ENCODE peak calls at places on chromosomes 4 and X, in nine cellular contexts. One of them, this sample, is unnamed.

GRCh38 chr4:156695163-156695562 is 276.4 kb downstream of the PDGFC start:
- DNase-seq in pancreas: no peak
- DNase-seq in upper lobe of right lung: no peak
- DNase-seq in prostate gland: no peak
- DNase-seq in epithelial cell of prostate: no peak
- DNase-seq in PC-9: no peak
- DNase-seq in right lobe of liver: no peak
- DNase-seq in substantia nigra: peak
- DNase-seq in cardiac muscle cell: no peak
- DNase-seq in this sample: no peak

GRCh38 chrX:30981968-30982367 is 89.9 kb downstream of the FTHL17 start:
- DNase-seq in PC-9: no peak
- DNase-seq in upper lobe of right lung: no peak
- DNase-seq in substantia nigra: no peak
- DNase-seq in right lobe of liver: no peak
- DNase-seq in prostate gland: no peak
- DNase-seq in epithelial cell of prostate: no peak
- DNase-seq in cardiac muscle cell: no peak
- DNase-seq in pancreas: no peak
- DNase-seq in this sample: no peak

GRCh38 chr4:80999943-81000342 is 30.6 kb upstream of the BMP3 start:
- DNase-seq in upper lobe of right lung: no peak
- DNase-seq in pancreas: no peak
- DNase-seq in cardiac muscle cell: no peak
- DNase-seq in substantia nigra: no peak
- DNase-seq in epithelial cell of prostate: no peak
- DNase-seq in PC-9: no peak
- DNase-seq in right lobe of liver: no peak
- DNase-seq in prostate gland: no peak
- DNase-seq in this sample: no peak

GRCh38 chr4:72591547-72591946 is 22.5 kb upstream of the ADAMTS3 start:
- DNase-seq in PC-9: no peak
- DNase-seq in pancreas: no peak
- DNase-seq in upper lobe of right lung: no peak
- DNase-seq in epithelial cell of prostate: no peak
- DNase-seq in prostate gland: no peak
- DNase-seq in cardiac muscle cell: no peak
- DNase-seq in right lobe of liver: no peak
- DNase-seq in substantia nigra: no peak
- DNase-seq in this sample: no peak

GRCh38 chr4:3485011-3485881 is 22.1 kb downstream of the DOK7 start:
- DNase-seq in pancreas: no peak
- DNase-seq in upper lobe of right lung: no peak
- DNase-seq in epithelial cell of prostate: no peak
- DNase-seq in right lobe of liver: no peak
- DNase-seq in cardiac muscle cell: no peak
- DNase-seq in substantia nigra: no peak
- DNase-seq in prostate gland: no peak
- DNase-seq in PC-9: peak
- DNase-seq in this sample: no peak

GRCh38 chr4:145446184-145446583 is 35.5 kb upstream of the SMAD1 start:
- DNase-seq in PC-9: no peak
- DNase-seq in substantia nigra: no peak
- DNase-seq in right lobe of liver: no peak
- DNase-seq in epithelial cell of prostate: no peak
- DNase-seq in pancreas: no peak
- DNase-seq in prostate gland: no peak
- DNase-seq in cardiac muscle cell: no peak
- DNase-seq in upper lobe of right lung: no peak
- DNase-seq in this sample: no peak

GRCh38 chr4:80097395-80098177 is 24.6 kb upstream of the ANTXR2 start:
- DNase-seq in right lobe of liver: no peak
- DNase-seq in pancreas: no peak
- DNase-seq in substantia nigra: no peak
- DNase-seq in epithelial cell of prostate: no peak
- DNase-seq in PC-9: no peak
- DNase-seq in upper lobe of right lung: no peak
- DNase-seq in prostate gland: no peak
- DNase-seq in cardiac muscle cell: peak
- DNase-seq in this sample: no peak

GRCh38 chrX:120797201-120797938 is 78.3 kb downstream of the CT47B1 start:
- DNase-seq in epithelial cell of prostate: no peak
- DNase-seq in prostate gland: no peak
- DNase-seq in substantia nigra: no peak
- DNase-seq in PC-9: no peak
- DNase-seq in pancreas: no peak
- DNase-seq in cardiac muscle cell: peak
- DNase-seq in right lobe of liver: no peak
- DNase-seq in upper lobe of right lung: no peak
- DNase-seq in this sample: no peak

GRCh38 chrX:118627084-118627758 is 100.2 kb upstream of the IL13RA1 start:
- DNase-seq in upper lobe of right lung: no peak
- DNase-seq in substantia nigra: no peak
- DNase-seq in prostate gland: no peak
- DNase-seq in PC-9: peak
- DNase-seq in cardiac muscle cell: no peak
- DNase-seq in right lobe of liver: no peak
- DNase-seq in epithelial cell of prostate: no peak
- DNase-seq in pancreas: no peak
- DNase-seq in this sample: no peak

GRCh38 chr4:137677851-137678250 is 145.6 kb upstream of the PCDH18 start:
- DNase-seq in epithelial cell of prostate: no peak
- DNase-seq in upper lobe of right lung: no peak
- DNase-seq in prostate gland: no peak
- DNase-seq in right lobe of liver: no peak
- DNase-seq in pancreas: no peak
- DNase-seq in cardiac muscle cell: peak
- DNase-seq in PC-9: no peak
- DNase-seq in substantia nigra: no peak
- DNase-seq in this sample: no peak

GRCh38 chr4:133968174-133968573 is 233.4 kb downstream of the PABPC4L start:
- DNase-seq in upper lobe of right lung: no peak
- DNase-seq in pancreas: no peak
- DNase-seq in right lobe of liver: no peak
- DNase-seq in PC-9: no peak
- DNase-seq in epithelial cell of prostate: no peak
- DNase-seq in cardiac muscle cell: peak
- DNase-seq in prostate gland: no peak
- DNase-seq in substantia nigra: no peak
- DNase-seq in this sample: no peak

GRCh38 chr4:150308824-150309472 is 230.7 kb downstream of the DCLK2 start:
- DNase-seq in PC-9: no peak
- DNase-seq in substantia nigra: no peak
- DNase-seq in right lobe of liver: no peak
- DNase-seq in pancreas: no peak
- DNase-seq in upper lobe of right lung: no peak
- DNase-seq in cardiac muscle cell: peak
- DNase-seq in epithelial cell of prostate: peak
- DNase-seq in prostate gland: no peak
- DNase-seq in this sample: no peak

GRCh38 chr4:120293341-120293740 is 226.7 kb upstream of the MAD2L1 start:
- DNase-seq in PC-9: no peak
- DNase-seq in cardiac muscle cell: no peak
- DNase-seq in upper lobe of right lung: no peak
- DNase-seq in right lobe of liver: no peak
- DNase-seq in prostate gland: no peak
- DNase-seq in epithelial cell of prostate: no peak
- DNase-seq in substantia nigra: no peak
- DNase-seq in pancreas: no peak
- DNase-seq in this sample: no peak

GRCh38 chr4:156771171-156771837 is 200.3 kb downstream of the PDGFC start:
- DNase-seq in substantia nigra: no peak
- DNase-seq in right lobe of liver: no peak
- DNase-seq in epithelial cell of prostate: peak
- DNase-seq in cardiac muscle cell: peak
- DNase-seq in prostate gland: peak
- DNase-seq in upper lobe of right lung: no peak
- DNase-seq in pancreas: peak
- DNase-seq in PC-9: no peak
- DNase-seq in this sample: no peak

GRCh38 chr4:4962928-4963327 is 56.3 kb downstream of the CYTL1 start:
- DNase-seq in PC-9: no peak
- DNase-seq in substantia nigra: no peak
- DNase-seq in right lobe of liver: no peak
- DNase-seq in cardiac muscle cell: no peak
- DNase-seq in prostate gland: no peak
- DNase-seq in epithelial cell of prostate: no peak
- DNase-seq in upper lobe of right lung: no peak
- DNase-seq in pancreas: no peak
- DNase-seq in this sample: no peak

GRCh38 chr4:32519060-32519459 is 1798.9 kb downstream of the PCDH7 start:
- DNase-seq in substantia nigra: no peak
- DNase-seq in epithelial cell of prostate: no peak
- DNase-seq in prostate gland: no peak
- DNase-seq in upper lobe of right lung: no peak
- DNase-seq in right lobe of liver: no peak
- DNase-seq in pancreas: no peak
- DNase-seq in cardiac muscle cell: peak
- DNase-seq in PC-9: no peak
- DNase-seq in this sample: no peak

GRCh38 chr4:8644966-8645752 is 52.6 kb downstream of the CPZ start:
- DNase-seq in PC-9: no peak
- DNase-seq in pancreas: no peak
- DNase-seq in right lobe of liver: no peak
- DNase-seq in upper lobe of right lung: peak
- DNase-seq in cardiac muscle cell: no peak
- DNase-seq in epithelial cell of prostate: no peak
- DNase-seq in substantia nigra: no peak
- DNase-seq in prostate gland: no peak
- DNase-seq in this sample: no peak

DNA sequence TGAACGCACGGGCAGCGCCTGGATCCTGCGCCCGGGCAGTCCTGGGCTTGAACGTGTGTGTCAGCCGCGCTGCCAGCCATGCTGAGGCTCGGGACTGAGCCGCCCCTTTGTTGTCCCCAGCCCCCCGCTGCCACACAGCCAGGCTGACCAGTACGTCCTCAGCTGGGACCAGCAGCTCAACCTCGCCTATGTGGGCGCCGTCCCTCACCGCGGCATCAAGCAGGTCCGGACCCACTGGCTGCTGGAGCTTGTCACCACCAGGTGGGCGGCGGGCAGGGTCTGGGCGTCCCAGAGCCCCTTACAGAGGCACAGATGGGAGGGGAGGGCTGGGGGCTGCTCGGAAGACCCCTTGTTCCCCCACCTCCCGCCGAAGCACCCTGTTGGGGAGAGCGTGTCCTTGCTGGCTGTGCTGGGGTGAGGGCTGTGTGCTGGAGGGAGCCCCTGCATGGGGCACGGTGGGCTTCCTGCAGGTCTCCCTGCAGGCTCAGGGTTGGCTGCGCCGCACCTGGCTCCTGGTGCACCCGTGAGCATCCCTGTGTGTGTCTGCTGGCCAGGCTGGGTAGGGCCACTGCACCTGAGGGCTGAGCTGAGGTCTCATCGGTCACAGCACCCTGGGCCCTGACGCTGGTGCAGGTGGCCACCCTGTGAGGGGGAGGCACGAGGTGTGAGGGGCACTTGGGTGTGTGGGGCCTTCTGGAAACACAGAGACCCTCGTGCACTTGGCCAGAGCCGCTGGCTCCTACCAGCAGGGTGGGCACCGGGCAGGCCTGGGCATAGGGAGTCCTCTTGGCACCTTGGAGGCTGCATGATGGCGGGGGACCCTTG is 1.1 kb downstream of the IDUA start:
- DNase-seq in PC-9: no peak
- DNase-seq in pancreas: no peak
- DNase-seq in prostate gland: no peak
- DNase-seq in epithelial cell of prostate: no peak
- DNase-seq in cardiac muscle cell: no peak
- DNase-seq in substantia nigra: no peak
- DNase-seq in right lobe of liver: no peak
- DNase-seq in upper lobe of right lung: no peak
- DNase-seq in this sample: no peak
- H3K27ac ChIP-seq in PC-9: peak
- H3K27ac ChIP-seq in pancreas: peak
- H3K27ac ChIP-seq in prostate gland: no peak
- H3K27ac ChIP-seq in epithelial cell of prostate: peak
- H3K27ac ChIP-seq in cardiac muscle cell: no peak
- H3K27ac ChIP-seq in substantia nigra: peak
- H3K27ac ChIP-seq in right lobe of liver: peak
- H3K27ac ChIP-seq in upper lobe of right lung: no peak
- H3K27ac ChIP-seq in this sample: peak

DNA sequence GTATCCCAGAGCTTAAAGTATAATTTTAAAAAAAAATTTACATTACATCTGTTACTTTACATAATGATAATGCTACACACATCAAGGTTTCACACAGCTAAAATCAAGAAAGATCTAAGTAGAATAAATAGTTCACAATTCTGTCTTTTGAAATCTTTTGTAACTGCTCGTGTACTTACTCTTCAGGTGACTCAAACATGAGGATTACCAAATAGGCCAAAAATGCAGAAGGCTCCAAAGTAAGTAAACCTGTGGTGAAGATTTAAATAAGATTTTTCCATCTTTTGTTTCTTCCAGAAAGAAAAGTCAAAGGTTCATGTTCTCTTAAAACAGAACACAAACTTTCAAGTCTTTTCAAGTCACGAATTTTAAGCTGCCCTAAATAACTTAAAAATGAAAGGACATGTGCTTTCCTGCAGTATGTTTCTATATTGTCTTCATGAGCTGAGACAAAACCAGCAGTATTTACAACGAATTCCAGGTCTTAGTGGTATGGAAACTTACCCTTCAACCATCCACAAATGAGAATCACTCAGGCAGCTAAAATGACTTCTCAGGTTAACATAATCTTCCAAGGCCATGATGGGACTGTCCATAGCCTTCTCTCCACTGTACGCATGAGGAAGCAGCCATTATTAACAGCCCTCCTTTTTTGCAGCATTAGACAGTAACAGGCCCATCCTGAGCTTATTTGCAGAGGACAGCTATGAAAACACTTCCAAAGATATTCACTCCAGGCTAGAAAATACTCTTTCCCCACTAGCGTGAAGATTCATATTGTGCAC is 172.8 kb upstream of the EDNRA start:
- DNase-seq in PC-9: no peak
- DNase-seq in pancreas: no peak
- DNase-seq in cardiac muscle cell: no peak
- DNase-seq in epithelial cell of prostate: no peak
- DNase-seq in upper lobe of right lung: no peak
- DNase-seq in right lobe of liver: no peak
- DNase-seq in prostate gland: no peak
- DNase-seq in substantia nigra: no peak
- DNase-seq in this sample: no peak
- H3K27ac ChIP-seq in PC-9: no peak
- H3K27ac ChIP-seq in pancreas: no peak
- H3K27ac ChIP-seq in cardiac muscle cell: no peak
- H3K27ac ChIP-seq in epithelial cell of prostate: peak
- H3K27ac ChIP-seq in upper lobe of right lung: no peak
- H3K27ac ChIP-seq in right lobe of liver: no peak
- H3K27ac ChIP-seq in prostate gland: no peak
- H3K27ac ChIP-seq in substantia nigra: no peak
- H3K27ac ChIP-seq in this sample: no peak

GRCh38 chrX:153492153-153492454 is 2.7 kb upstream of the BGN start:
- DNase-seq in epithelial cell of prostate: no peak
- DNase-seq in prostate gland: no peak
- DNase-seq in pancreas: no peak
- DNase-seq in cardiac muscle cell: no peak
- DNase-seq in PC-9: no peak
- DNase-seq in upper lobe of right lung: no peak
- DNase-seq in right lobe of liver: no peak
- DNase-seq in substantia nigra: no peak
- DNase-seq in this sample: no peak
- H3K27ac ChIP-seq in epithelial cell of prostate: no peak
- H3K27ac ChIP-seq in prostate gland: no peak
- H3K27ac ChIP-seq in pancreas: no peak
- H3K27ac ChIP-seq in cardiac muscle cell: no peak
- H3K27ac ChIP-seq in PC-9: no peak
- H3K27ac ChIP-seq in upper lobe of right lung: no peak
- H3K27ac ChIP-seq in right lobe of liver: no peak
- H3K27ac ChIP-seq in substantia nigra: no peak
- H3K27ac ChIP-seq in this sample: no peak

GRCh38 chr4:83581411-83582288 is 45.7 kb downstream of the GPAT3 start:
- DNase-seq in substantia nigra: no peak
- DNase-seq in upper lobe of right lung: no peak
- DNase-seq in right lobe of liver: no peak
- DNase-seq in pancreas: no peak
- DNase-seq in prostate gland: no peak
- DNase-seq in epithelial cell of prostate: no peak
- DNase-seq in cardiac muscle cell: no peak
- DNase-seq in PC-9: no peak
- DNase-seq in this sample: no peak
- H3K27ac ChIP-seq in substantia nigra: no peak
- H3K27ac ChIP-seq in upper lobe of right lung: no peak
- H3K27ac ChIP-seq in right lobe of liver: peak
- H3K27ac ChIP-seq in pancreas: no peak
- H3K27ac ChIP-seq in prostate gland: no peak
- H3K27ac ChIP-seq in epithelial cell of prostate: no peak
- H3K27ac ChIP-seq in cardiac muscle cell: no peak
- H3K27ac ChIP-seq in PC-9: no peak
- H3K27ac ChIP-seq in this sample: no peak